ENCODE peak calls at places on chromosomes 11 and 22, in four cellular contexts. A, T, F and K are unnamed samples.

GRCh38 chr11:114102993-114103896 is 43.7 kb downstream of the ZBTB16 start:
- DNase-seq in T (no peak), A (no peak), F (no peak), K (no peak)

GRCh38 chr11:128318856-128319474 is 268.4 kb downstream of the ETS1 start:
- DNase-seq in A (peak), F (no peak), T (no peak), K (peak)

GRCh38 chr11:15493066-15493465 is 378.3 kb downstream of the INSC start:
- DNase-seq in A (peak), T (no peak), F (no peak), K (peak)

GRCh38 chr11:102830328-102830727 is 13.1 kb downstream of the MMP3 start:
- DNase-seq in A (peak), T (no peak), F (no peak), K (no peak)

GRCh38 chr11:117950320-117950719 is 21.1 kb upstream of the TMPRSS13 start:
- DNase-seq in T (peak), A (no peak), F (no peak), K (peak)

GRCh38 chr11:128492461-128492860 is 94.9 kb downstream of the ETS1 start:
- DNase-seq in A (peak), F (no peak), T (no peak), K (no peak)

GRCh38 chr22:42608481-42609361 is 6.0 kb downstream of the POLDIP3 start:
- DNase-seq in F (no peak), A (peak), T (no peak), K (peak)

GRCh38 chr22:20459152-20459542 is 21.5 kb upstream of the SCARF2 start:
- DNase-seq in T (no peak), F (no peak), A (no peak), K (no peak)

GRCh38 chr22:36201630-36202312 is at the start of gene APOL4:
- DNase-seq in T (no peak), F (no peak), A (no peak), K (no peak)

GRCh38 chr11:47928426-47928825 is 51.9 kb upstream of the PTPRJ start:
- DNase-seq in T (no peak), F (no peak), A (no peak), K (no peak)

GRCh38 chr22:25869771-25870170 is 127.8 kb downstream of the MYO18B start:
- DNase-seq in F (no peak), A (no peak), T (no peak), K (no peak)

GRCh38 chr11:79082280-79082679 is 358.6 kb downstream of the TENM4 start:
- DNase-seq in F (no peak), A (no peak), T (no peak), K (no peak)

GRCh38 chr11:45275823-45276222 is 10.3 kb downstream of the SYT13 start:
- DNase-seq in T (no peak), F (no peak), A (no peak), K (no peak)

GRCh38 chr22:19937616-19938473 is 3.7 kb upstream of the COMT start:
- DNase-seq in F (no peak), T (no peak), A (peak), K (no peak)

GRCh38 chr11:62688481-62688880 is 849 bp downstream of the LRRN4CL start:
- DNase-seq in A (no peak), T (no peak), F (no peak), K (no peak)

GRCh38 chr11:10181811-10182210 is 112.2 kb downstream of the SBF2 start:
- DNase-seq in F (no peak), T (no peak), A (peak), K (peak)

GRCh38 chr11:7575841-7576451 is 62.1 kb downstream of the PPFIBP2 start:
- DNase-seq in A (no peak), T (no peak), F (peak), K (peak)

GRCh38 chr22:44587004-44587793 is 89.2 kb upstream of the RTL6 start:
- DNase-seq in F (no peak), T (no peak), A (peak), K (peak)

GRCh38 chr11:102717280-102717679 is 7.5 kb downstream of the MMP8 start:
- DNase-seq in F (no peak), T (no peak), A (no peak), K (no peak)

GRCh38 chr11:45900916-45901617 is 6.0 kb downstream of the FREY1 start:
- DNase-seq in F (no peak), T (no peak), A (no peak), K (no peak)

GRCh38 chr11:71433648-71434450 is 14.3 kb downstream of the DHCR7 start:
- DNase-seq in A (no peak), T (no peak), F (no peak), K (no peak)

GRCh38 chr11:43557553-43558031 is 122.9 kb upstream of the HSD17B12 start:
- DNase-seq in F (peak), T (peak), A (no peak), K (peak)

GRCh38 chr11:70871881-70872280 is 380.5 kb downstream of the SHANK2 start:
- DNase-seq in T (no peak), A (peak), F (no peak), K (no peak)

GRCh38 chr11:64097468-64098317 is 62.0 kb downstream of the FLRT1 start:
- DNase-seq in T (no peak), F (no peak), A (no peak), K (no peak)
- H3K23ac ChIP-seq in T (no peak), F (no peak), A (no peak), K (no peak)

GRCh38 chr11:67545280-67545679 is 22.0 kb upstream of the CABP2 start:
- DNase-seq in A (no peak), T (no peak), F (peak), K (peak)
- H4K5ac ChIP-seq in A (no peak), T (no peak), F (no peak), K (no peak)

GRCh38 chr22:41447435-41448188 is 1.0 kb upstream of the TOB2 start:
- DNase-seq in T (peak), A (peak), F (peak), K (peak)
- H3K18ac ChIP-seq in T (peak), A (peak), F (peak), K (peak)

GRCh38 chr11:1404461-1405185 is 14.9 kb downstream of the BRSK2 start:
- DNase-seq in T (no peak), F (no peak), A (no peak), K (no peak)

GRCh38 chr11:1402355-1402754 is 12.6 kb downstream of the BRSK2 start:
- DNase-seq in T (no peak), F (no peak), A (no peak), K (no peak)

GRCh38 chr11:1402776-1403620 is 13.3 kb downstream of the BRSK2 start:
- DNase-seq in T (no peak), A (no peak), F (no peak), K (no peak)

GRCh38 chr11:1405186-1406020 is 15.7 kb downstream of the BRSK2 start:
- DNase-seq in T (no peak), A (no peak), F (no peak), K (no peak)

DNA sequence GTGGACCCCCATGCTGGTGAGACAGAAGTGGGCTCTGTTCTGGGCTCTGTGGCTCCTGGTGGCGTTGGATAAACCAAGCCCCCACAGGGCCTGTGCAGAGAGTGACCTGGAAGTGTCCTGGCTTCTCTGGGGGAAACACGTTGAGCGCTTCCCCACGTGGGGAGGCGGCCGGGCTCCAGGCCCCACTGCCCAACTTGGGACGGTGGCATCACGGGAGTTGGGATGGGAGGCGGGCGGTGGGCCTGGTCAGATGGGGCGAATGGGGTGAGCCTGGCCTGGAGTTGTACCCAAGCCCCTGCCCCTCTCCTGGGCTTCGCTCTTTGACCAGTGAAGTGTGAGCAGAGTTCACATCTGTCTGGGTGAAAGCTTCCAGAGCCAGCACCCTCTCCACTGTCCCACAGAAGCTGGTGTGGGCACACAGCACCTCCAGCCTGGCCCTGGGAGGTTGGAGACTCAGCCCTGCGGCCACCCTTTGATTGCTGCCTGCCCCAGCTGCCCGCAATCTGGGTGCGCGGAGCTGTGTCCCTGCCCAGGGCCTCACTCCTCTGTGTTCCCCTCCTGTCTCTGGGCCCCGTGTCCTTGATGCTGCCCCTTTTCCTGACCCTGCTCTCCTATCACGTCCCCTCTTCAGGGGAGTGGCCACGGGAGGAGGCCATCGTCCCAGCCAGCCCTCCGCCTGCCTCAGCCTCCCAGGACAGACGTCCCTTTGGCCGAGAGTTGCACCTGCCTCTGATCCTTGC is 14.2 kb downstream of the BRSK2 start:
- DNase-seq in A (no peak), F (no peak), T (no peak), K (no peak)
- H3K23ac ChIP-seq in A (no peak), F (no peak), T (no peak), K (no peak)

GRCh38 chr11:56750190-56750589 is 1.7 kb upstream of the OR9G4 start:
- DNase-seq in F (peak), A (no peak), T (no peak), K (peak)
- H4K5ac ChIP-seq in F (no peak), A (no peak), T (no peak), K (no peak)

GRCh38 chr11:34183840-34184358 is 78.5 kb downstream of the NAT10 start:
- DNase-seq in T (no peak), A (no peak), F (no peak), K (no peak)

GRCh38 chr11:34188181-34188580 is 82.8 kb downstream of the NAT10 start:
- DNase-seq in A (no peak), F (no peak), T (no peak), K (peak)

GRCh38 chr11:34189191-34189590 is 83.8 kb downstream of the NAT10 start:
- DNase-seq in A (no peak), F (no peak), T (no peak), K (no peak)

GRCh38 chr11:34184505-34185015 is 79.1 kb downstream of the NAT10 start:
- DNase-seq in A (no peak), F (no peak), T (no peak), K (no peak)

DNA sequence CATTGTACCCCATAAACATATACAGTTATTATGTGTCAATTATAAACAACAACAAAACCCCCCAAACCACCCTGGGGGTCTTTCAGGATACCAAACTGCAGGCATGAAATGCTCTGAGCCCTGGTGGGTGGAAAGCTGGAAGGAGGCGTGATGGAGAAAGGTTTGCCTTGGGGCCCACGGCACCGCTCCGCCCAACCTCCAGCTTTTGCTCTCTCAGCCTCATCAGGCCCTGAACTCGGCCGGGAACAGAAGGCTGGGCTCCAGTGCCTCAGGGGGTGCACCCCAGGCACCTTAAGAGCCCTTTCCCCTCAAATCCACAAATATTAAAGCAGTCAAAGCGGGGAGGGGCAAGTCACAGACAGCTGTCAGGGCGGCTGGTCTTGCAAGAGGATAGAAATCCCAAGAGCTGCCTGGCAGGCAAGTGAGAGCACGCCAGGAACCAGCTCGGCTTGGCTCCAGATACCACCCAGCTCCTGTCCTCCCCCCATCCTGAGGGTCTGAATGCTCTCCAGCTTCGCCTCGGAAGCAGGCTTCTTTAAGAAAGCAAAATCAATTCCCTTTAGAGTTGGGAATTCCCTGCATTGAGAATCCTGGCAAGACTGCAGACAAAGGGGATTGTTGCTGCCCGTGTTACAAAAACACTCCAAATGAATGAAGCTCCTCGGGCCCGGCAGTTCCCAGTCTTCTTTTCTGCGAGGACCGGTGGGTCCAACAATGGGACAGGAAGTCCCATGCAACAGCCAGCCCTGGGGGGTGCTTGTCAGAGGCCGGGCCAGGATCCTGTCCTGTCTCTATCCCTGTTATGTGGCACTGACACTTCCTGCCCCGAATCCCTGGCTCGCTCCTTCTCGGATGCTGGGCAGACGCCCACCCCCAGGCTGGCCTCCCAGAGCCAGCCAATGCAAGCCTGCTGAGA is 80.8 kb downstream of the NAT10 start:
- DNase-seq in A (no peak), T (peak), F (peak), K (peak)
- H3K18ac ChIP-seq in A (no peak), T (peak), F (no peak), K (peak)

GRCh38 chr11:105611837-105612480 is 2.1 kb downstream of the GRIA4 start:
- DNase-seq in T (no peak), A (no peak), F (no peak), K (peak)

GRCh38 chr11:105610796-105611361 is 1.0 kb downstream of the GRIA4 start:
- DNase-seq in F (no peak), A (no peak), T (no peak), K (peak)

GRCh38 chr11:105611414-105611813 is 1.5 kb downstream of the GRIA4 start:
- DNase-seq in T (no peak), A (no peak), F (no peak), K (peak)

GRCh38 chr11:105613183-105613582 is 3.3 kb downstream of the GRIA4 start:
- DNase-seq in T (no peak), A (no peak), F (no peak), K (no peak)

DNA sequence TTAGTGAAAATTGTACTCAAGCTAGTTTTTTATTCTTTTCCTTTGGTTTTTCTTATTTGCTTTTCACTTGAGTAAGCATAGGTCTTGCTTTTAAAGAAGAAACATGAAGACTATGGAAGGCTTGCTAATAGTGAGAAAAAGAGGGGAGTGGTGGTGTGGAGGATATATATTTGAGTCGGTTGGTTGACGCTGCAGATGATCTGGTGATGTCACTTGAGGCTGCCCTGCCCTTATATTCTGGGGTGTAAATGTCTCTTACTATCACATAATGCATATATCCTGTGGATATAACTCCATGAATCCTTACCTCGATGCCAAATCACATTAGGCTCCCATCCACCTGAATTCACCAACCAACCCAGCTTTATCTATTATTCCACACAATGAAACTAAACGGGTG is 2.9 kb downstream of the GRIA4 start:
- DNase-seq in A (no peak), F (no peak), T (no peak), K (no peak)
- H3K23ac ChIP-seq in A (peak), F (no peak), T (no peak), K (no peak)

GRCh38 chr11:73372371-73372993 is 3.7 kb upstream of the RELT start:
- DNase-seq in F (peak), A (no peak), T (peak), K (peak)
- H4K5ac ChIP-seq in F (no peak), A (no peak), T (no peak), K (no peak)

GRCh38 chr11:14290422-14290821 is 68.6 kb downstream of the RRAS2 start:
- DNase-seq in T (no peak), F (no peak), A (no peak), K (peak)
- H3K18ac ChIP-seq in T (no peak), F (no peak), A (no peak), K (no peak)

GRCh38 chr11:65887723-65888162 is 528 bp downstream of the FIBP start:
- DNase-seq in T (no peak), A (peak), F (no peak), K (no peak)
- H3K23ac ChIP-seq in T (no peak), A (peak), F (no peak), K (no peak)